ENCODE peak calls at places on chromosomes 6 and 20, in five cellular contexts. One of them, this sample, is unnamed.

GRCh38 chr20:44460795-44461141 is 14.9 kb upstream of the TTPAL start:
- DNase-seq in foreskin keratinocyte: no peak
- DNase-seq in HCT116: peak; percentile 31
- DNase-seq in effector memory CD4-positive, alpha-beta T cell: no peak
- DNase-seq in caudate nucleus: no peak
- DNase-seq in this sample: peak; percentile 31

GRCh38 chr6:43952746-43953145 is 174.5 kb downstream of the MRPL14 start:
- DNase-seq in foreskin keratinocyte: no peak
- DNase-seq in HCT116: peak; percentile 21
- DNase-seq in effector memory CD4-positive, alpha-beta T cell: no peak
- DNase-seq in caudate nucleus: no peak
- DNase-seq in this sample: peak; percentile 12

GRCh38 chr6:105810105-105810921 is 275.8 kb upstream of the PRDM1 start:
- DNase-seq in foreskin keratinocyte: peak; percentile 90
- DNase-seq in HCT116: peak; percentile 35
- DNase-seq in effector memory CD4-positive, alpha-beta T cell: no peak
- DNase-seq in caudate nucleus: no peak
- DNase-seq in this sample: no peak

GRCh38 chr6:11999245-11999644 is 12.9 kb upstream of the HIVEP1 start:
- DNase-seq in foreskin keratinocyte: no peak
- DNase-seq in HCT116: no peak
- DNase-seq in effector memory CD4-positive, alpha-beta T cell: no peak
- DNase-seq in caudate nucleus: no peak
- DNase-seq in this sample: no peak

GRCh38 chr6:147905721-147906120 is 397.2 kb downstream of the SAMD5 start:
- DNase-seq in foreskin keratinocyte: no peak
- DNase-seq in HCT116: no peak
- DNase-seq in effector memory CD4-positive, alpha-beta T cell: no peak
- DNase-seq in caudate nucleus: no peak
- DNase-seq in this sample: no peak

GRCh38 chr20:10079964-10080363 is 45.2 kb downstream of the ANKEF1 start:
- DNase-seq in foreskin keratinocyte: peak; percentile 97
- DNase-seq in HCT116: no peak
- DNase-seq in effector memory CD4-positive, alpha-beta T cell: no peak
- DNase-seq in caudate nucleus: no peak
- DNase-seq in this sample: no peak

GRCh38 chr20:38172344-38172743 is 7.3 kb upstream of the TGM2 start:
- DNase-seq in foreskin keratinocyte: no peak
- DNase-seq in HCT116: no peak
- DNase-seq in effector memory CD4-positive, alpha-beta T cell: no peak
- DNase-seq in caudate nucleus: no peak
- DNase-seq in this sample: no peak

GRCh38 chr6:28383235-28384142 is 16.1 kb downstream of the ZSCAN12 start:
- DNase-seq in foreskin keratinocyte: peak; percentile 86
- DNase-seq in HCT116: peak; percentile 82
- DNase-seq in effector memory CD4-positive, alpha-beta T cell: no peak
- DNase-seq in caudate nucleus: peak; percentile 6
- DNase-seq in this sample: peak; percentile 25

GRCh38 chr6:40799296-40800020 is 212.3 kb upstream of the LRFN2 start:
- DNase-seq in foreskin keratinocyte: no peak
- DNase-seq in HCT116: no peak
- DNase-seq in effector memory CD4-positive, alpha-beta T cell: no peak
- DNase-seq in caudate nucleus: no peak
- DNase-seq in this sample: no peak

GRCh38 chr20:37525810-37526209 is 1.9 kb downstream of the BLCAP start:
- DNase-seq in foreskin keratinocyte: no peak
- DNase-seq in HCT116: no peak
- DNase-seq in effector memory CD4-positive, alpha-beta T cell: no peak
- DNase-seq in caudate nucleus: no peak
- DNase-seq in this sample: no peak

GRCh38 chr6:158356586-158357546 is 44.6 kb downstream of the TULP4 start:
- DNase-seq in foreskin keratinocyte: peak; percentile 37
- DNase-seq in HCT116: no peak
- DNase-seq in effector memory CD4-positive, alpha-beta T cell: no peak
- DNase-seq in caudate nucleus: no peak
- DNase-seq in this sample: no peak

GRCh38 chr6:122530440-122531046 is 58.9 kb upstream of the SERINC1 start:
- DNase-seq in foreskin keratinocyte: peak; percentile 60
- DNase-seq in HCT116: peak; percentile 62
- DNase-seq in effector memory CD4-positive, alpha-beta T cell: no peak
- DNase-seq in caudate nucleus: no peak
- DNase-seq in this sample: peak; percentile 69

GRCh38 chr6:1479095-1479494 is 89.7 kb downstream of the FOXF2 start:
- DNase-seq in foreskin keratinocyte: no peak
- DNase-seq in HCT116: no peak
- DNase-seq in effector memory CD4-positive, alpha-beta T cell: no peak
- DNase-seq in caudate nucleus: no peak
- DNase-seq in this sample: no peak

GRCh38 chr20:15069355-15069754 is 731.9 kb upstream of the FLRT3 start:
- DNase-seq in foreskin keratinocyte: no peak
- DNase-seq in HCT116: no peak
- DNase-seq in effector memory CD4-positive, alpha-beta T cell: no peak
- DNase-seq in caudate nucleus: no peak
- DNase-seq in this sample: no peak

GRCh38 chr20:32877507-32877906 is 18.8 kb downstream of the EFCAB8 start:
- DNase-seq in foreskin keratinocyte: no peak
- DNase-seq in HCT116: no peak
- DNase-seq in effector memory CD4-positive, alpha-beta T cell: no peak
- DNase-seq in caudate nucleus: no peak
- DNase-seq in this sample: no peak

GRCh38 chr6:127547215-127547614 is 28.1 kb upstream of the MTCL3 start:
- DNase-seq in foreskin keratinocyte: no peak
- DNase-seq in HCT116: no peak
- DNase-seq in effector memory CD4-positive, alpha-beta T cell: no peak
- DNase-seq in caudate nucleus: no peak
- DNase-seq in this sample: no peak

GRCh38 chr6:36129889-36130671 is at the start of gene MAPK13:
- DNase-seq in foreskin keratinocyte: no peak
- DNase-seq in HCT116: no peak
- DNase-seq in effector memory CD4-positive, alpha-beta T cell: no peak
- DNase-seq in caudate nucleus: no peak
- DNase-seq in this sample: peak; percentile 52

GRCh38 chr20:44104807-44105517 is 82.0 kb downstream of the JPH2 start:
- DNase-seq in foreskin keratinocyte: peak; percentile 82
- DNase-seq in HCT116: no peak
- DNase-seq in effector memory CD4-positive, alpha-beta T cell: no peak
- DNase-seq in caudate nucleus: no peak
- DNase-seq in this sample: no peak

GRCh38 chr20:45337367-45338120 is 10.7 kb downstream of the SDC4 start:
- DNase-seq in foreskin keratinocyte: peak; percentile 81
- DNase-seq in HCT116: no peak
- DNase-seq in effector memory CD4-positive, alpha-beta T cell: no peak
- DNase-seq in caudate nucleus: no peak
- DNase-seq in this sample: no peak

GRCh38 chr6:170375661-170376060 is 69.1 kb downstream of the FAM120B start:
- DNase-seq in foreskin keratinocyte: no peak
- DNase-seq in HCT116: no peak
- DNase-seq in effector memory CD4-positive, alpha-beta T cell: no peak
- DNase-seq in caudate nucleus: no peak
- DNase-seq in this sample: no peak

GRCh38 chr6:110337481-110337880 is 20.7 kb downstream of the METTL24 start:
- DNase-seq in foreskin keratinocyte: no peak
- DNase-seq in HCT116: no peak
- DNase-seq in effector memory CD4-positive, alpha-beta T cell: no peak
- DNase-seq in caudate nucleus: no peak
- DNase-seq in this sample: no peak

GRCh38 chr20:9807176-9807575 is 31.7 kb downstream of the PAK5 start:
- DNase-seq in foreskin keratinocyte: no peak
- DNase-seq in HCT116: no peak
- DNase-seq in effector memory CD4-positive, alpha-beta T cell: no peak
- DNase-seq in caudate nucleus: no peak
- DNase-seq in this sample: no peak

GRCh38 chr6:35385457-35386202 is 43.3 kb downstream of the PPARD start:
- DNase-seq in foreskin keratinocyte: no peak
- DNase-seq in HCT116: no peak
- DNase-seq in effector memory CD4-positive, alpha-beta T cell: no peak
- DNase-seq in caudate nucleus: no peak
- DNase-seq in this sample: no peak

GRCh38 chr20:4812216-4812615 is 90.5 kb downstream of the PRND start:
- DNase-seq in foreskin keratinocyte: no peak
- DNase-seq in HCT116: no peak
- DNase-seq in effector memory CD4-positive, alpha-beta T cell: no peak
- DNase-seq in caudate nucleus: no peak
- DNase-seq in this sample: no peak

GRCh38 chr6:42410861-42411260 is 40.9 kb downstream of the TRERF1 start:
- DNase-seq in foreskin keratinocyte: no peak
- DNase-seq in HCT116: no peak
- DNase-seq in effector memory CD4-positive, alpha-beta T cell: no peak
- DNase-seq in caudate nucleus: no peak
- DNase-seq in this sample: no peak

GRCh38 chr6:118495639-118496296 is 52.3 kb upstream of the PLN start:
- DNase-seq in foreskin keratinocyte: peak; percentile 88
- DNase-seq in HCT116: peak; percentile 85
- DNase-seq in effector memory CD4-positive, alpha-beta T cell: no peak
- DNase-seq in caudate nucleus: no peak
- DNase-seq in this sample: no peak

GRCh38 chr6:57017069-57017468 is 29.4 kb upstream of the KIAA1586 start:
- DNase-seq in foreskin keratinocyte: no peak
- DNase-seq in HCT116: no peak
- DNase-seq in effector memory CD4-positive, alpha-beta T cell: no peak
- DNase-seq in caudate nucleus: no peak
- DNase-seq in this sample: no peak

DNA sequence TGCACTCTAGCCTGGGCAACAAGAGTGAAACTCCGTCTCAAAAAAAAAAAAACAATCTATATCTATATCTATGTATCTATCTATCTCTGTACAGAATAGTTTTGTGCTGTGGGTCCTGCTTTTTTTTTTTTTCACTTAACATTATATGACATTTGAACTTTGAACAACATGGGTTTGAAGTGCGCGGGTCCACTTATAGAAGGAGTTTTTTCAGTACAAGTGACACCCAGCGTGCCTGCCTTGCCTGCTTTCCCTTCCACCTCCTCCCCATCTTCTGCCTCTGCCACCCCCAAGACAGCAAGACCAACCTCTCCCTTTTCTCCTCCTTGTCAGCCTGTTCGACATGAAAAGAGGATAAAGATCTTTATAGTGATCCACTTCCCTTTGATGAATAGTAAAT is 102.2 kb upstream of the KCNG1 start:
- DNase-seq in foreskin keratinocyte: no peak
- DNase-seq in HCT116: no peak
- DNase-seq in effector memory CD4-positive, alpha-beta T cell: no peak
- DNase-seq in caudate nucleus: no peak
- DNase-seq in this sample: no peak
- H3K27ac ChIP-seq in foreskin keratinocyte: peak overlapping the region; percentile 62
- H3K27ac ChIP-seq in HCT116: no peak overlapping the region
- H3K27ac ChIP-seq in effector memory CD4-positive, alpha-beta T cell: no peak overlapping the region
- H3K27ac ChIP-seq in caudate nucleus: no peak overlapping the region
- H3K27ac ChIP-seq in this sample: no peak overlapping the region

DNA sequence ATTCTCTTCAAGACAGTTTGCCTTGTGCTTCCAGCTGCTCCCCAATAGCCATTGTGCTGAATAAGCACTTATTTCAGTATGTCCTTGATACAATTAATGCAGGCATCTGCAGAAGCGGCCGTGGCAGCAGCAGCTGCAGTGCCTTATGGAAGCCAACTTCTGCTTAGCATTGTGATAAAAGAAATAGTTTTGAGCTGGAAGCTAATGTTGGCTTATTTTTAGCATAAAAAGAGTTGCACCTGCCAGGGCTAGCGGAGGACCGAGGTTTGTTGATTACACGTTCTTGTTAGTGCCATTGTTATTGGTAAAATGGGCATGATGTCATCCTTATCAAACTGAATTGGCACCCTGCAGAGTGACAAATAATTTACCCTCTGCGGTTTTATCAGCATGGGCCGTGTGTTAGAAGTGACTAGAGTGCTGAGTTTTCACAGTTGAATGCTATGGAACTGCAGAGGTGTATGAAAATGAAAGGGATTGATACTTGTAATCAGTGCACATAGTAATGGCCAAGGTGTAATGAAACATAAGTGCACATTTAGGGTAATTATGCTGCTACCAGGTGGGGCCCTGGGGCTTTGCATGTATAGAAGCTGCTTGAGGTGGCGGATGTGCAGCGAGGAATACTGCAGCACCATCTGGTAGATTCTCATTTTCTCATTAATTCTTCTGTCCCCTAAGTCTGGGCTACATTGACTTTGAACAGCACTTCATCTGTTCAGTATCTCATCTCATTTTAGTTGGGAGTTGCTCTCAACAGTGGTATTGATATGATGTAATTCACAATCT is 334.3 kb downstream of the CDKAL1 start:
- DNase-seq in foreskin keratinocyte: no peak
- DNase-seq in HCT116: no peak
- DNase-seq in effector memory CD4-positive, alpha-beta T cell: no peak
- DNase-seq in caudate nucleus: no peak
- DNase-seq in this sample: no peak
- H3K27ac ChIP-seq in foreskin keratinocyte: no peak overlapping the region
- H3K27ac ChIP-seq in HCT116: no peak overlapping the region
- H3K27ac ChIP-seq in effector memory CD4-positive, alpha-beta T cell: no peak overlapping the region
- H3K27ac ChIP-seq in caudate nucleus: no peak overlapping the region
- H3K27ac ChIP-seq in this sample: no peak overlapping the region

DNA sequence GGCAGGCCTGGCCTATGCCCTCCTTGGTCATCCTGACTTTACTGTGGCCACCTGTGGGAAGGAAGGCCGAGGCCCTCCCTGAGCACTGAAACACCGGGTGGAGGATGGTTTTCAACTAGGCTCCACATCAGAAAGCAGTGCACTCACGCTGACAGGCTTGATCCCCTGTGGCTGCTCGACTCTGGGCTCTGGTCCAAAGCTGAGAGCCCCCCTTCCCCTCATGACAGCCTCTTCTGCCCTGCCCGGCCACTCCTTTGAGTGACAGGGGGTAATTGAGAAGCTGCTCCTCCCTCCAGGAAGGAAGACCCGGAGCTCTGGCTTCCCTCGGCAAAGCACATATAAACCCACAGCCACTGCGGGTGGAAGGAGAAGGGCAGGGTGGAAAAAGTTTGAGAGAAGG is 43.6 kb downstream of the MUC22 start:
- DNase-seq in foreskin keratinocyte: no peak
- DNase-seq in HCT116: no peak
- DNase-seq in effector memory CD4-positive, alpha-beta T cell: no peak
- DNase-seq in caudate nucleus: no peak
- DNase-seq in this sample: no peak
- H3K27ac ChIP-seq in foreskin keratinocyte: no peak overlapping the region
- H3K27ac ChIP-seq in HCT116: no peak overlapping the region
- H3K27ac ChIP-seq in effector memory CD4-positive, alpha-beta T cell: no peak overlapping the region
- H3K27ac ChIP-seq in caudate nucleus: no peak overlapping the region
- H3K27ac ChIP-seq in this sample: no peak overlapping the region

DNA sequence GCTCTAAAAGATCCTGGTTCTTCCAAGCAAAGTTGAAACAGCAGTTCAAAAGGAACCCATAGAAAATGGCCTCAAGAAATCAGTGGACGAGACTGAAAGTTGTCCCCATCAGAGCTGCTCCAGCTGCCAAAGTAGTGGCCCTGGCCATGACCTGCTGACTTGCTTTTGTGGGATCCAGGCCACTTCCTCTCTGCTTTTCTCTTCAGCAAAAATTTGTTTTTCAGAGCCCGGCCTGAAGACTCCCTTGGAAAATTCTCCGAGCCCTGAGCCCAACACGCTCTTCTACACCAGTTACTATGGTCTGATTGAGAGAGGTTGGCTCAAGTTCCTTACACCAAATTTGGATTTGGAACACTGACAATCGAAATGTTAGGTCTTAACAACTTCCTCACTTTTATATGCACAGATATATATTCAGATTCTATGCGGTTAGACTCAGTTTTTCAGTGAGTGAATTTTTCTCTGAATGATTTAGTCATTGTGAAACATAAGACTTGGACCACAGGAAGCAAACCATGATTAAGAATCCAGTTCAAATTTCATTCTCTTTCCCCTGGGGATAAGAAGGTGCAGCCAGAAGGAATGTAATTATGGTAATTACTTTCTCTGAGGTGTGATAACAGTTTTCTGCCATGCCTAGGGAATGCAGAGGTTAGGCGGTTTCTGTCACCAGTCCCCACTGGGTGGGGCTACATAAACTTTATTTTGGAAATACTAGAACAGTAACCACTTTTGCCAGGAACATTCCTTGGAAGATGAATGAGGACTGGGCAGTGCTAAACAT is 365.3 kb downstream of the SYNE1 start:
- DNase-seq in foreskin keratinocyte: peak; percentile 74
- DNase-seq in HCT116: no peak
- DNase-seq in effector memory CD4-positive, alpha-beta T cell: no peak
- DNase-seq in caudate nucleus: no peak
- DNase-seq in this sample: no peak
- H3K27ac ChIP-seq in foreskin keratinocyte: no peak overlapping the region
- H3K27ac ChIP-seq in HCT116: no peak overlapping the region
- H3K27ac ChIP-seq in effector memory CD4-positive, alpha-beta T cell: no peak overlapping the region
- H3K27ac ChIP-seq in caudate nucleus: no peak overlapping the region
- H3K27ac ChIP-seq in this sample: peak overlapping the region; percentile 39